ENCODE peak calls at places on chromosomes 11 and 22, in six cellular contexts. S is activated naive CD8-positive, alpha-beta T cell treated with anti-CD3 and anti-CD28 coated beads for 36 hours; T is CD4-positive, alpha-beta T cell; G is stimulated activated CD4-positive, alpha-beta T cell treated with anti-CD3 and anti-CD28 coated beads, Interleukin-4, amount 100 ng/mL, for 48 hours; M is heart right ventricle; L is GM12878. K is an unnamed sample.

GRCh38 chr11:76131142-76131541 is 75.2 kb downstream of the WNT11 start:
- DNase-seq in S (no peak), T (no peak), G (no peak), M (no peak), L (no peak), K (no peak)

GRCh38 chr22:38415561-38416321 is 39.3 kb downstream of the KCNJ4 start:
- DNase-seq in S (no peak), T (no peak), G (no peak), M (peak), L (no peak), K (no peak)

GRCh38 chr11:2076441-2076840 is 62.7 kb downstream of the IGF2 start:
- DNase-seq in S (no peak), T (no peak), G (no peak), M (no peak), L (no peak), K (no peak)

GRCh38 chr11:2721163-2721935 is 21.6 kb upstream of the KCNQ1OT1 start:
- DNase-seq in S (no peak), T (no peak), G (no peak), M (peak), L (no peak), K (no peak)

GRCh38 chr11:102323542-102324261 is 6.4 kb downstream of the BIRC3 start:
- DNase-seq in S (no peak), T (no peak), G (no peak), M (no peak), L (no peak), K (no peak)

GRCh38 chr11:46697303-46697702 is 3.1 kb downstream of the ARHGAP1 start:
- DNase-seq in S (no peak), T (no peak), G (no peak), M (no peak), L (no peak), K (no peak)

GRCh38 chr11:79007811-79008294 is 433.0 kb downstream of the TENM4 start:
- DNase-seq in S (no peak), T (no peak), G (no peak), M (no peak), L (no peak), K (no peak)

GRCh38 chr11:35168606-35169200 is 29.7 kb downstream of the CD44 start:
- DNase-seq in S (no peak), T (no peak), G (no peak), M (no peak), L (no peak), K (no peak)

GRCh38 chr11:86490582-86490981 is 115.9 kb downstream of the CCDC81 start:
- DNase-seq in S (no peak), T (no peak), G (no peak), M (no peak), L (no peak), K (no peak)

GRCh38 chr11:119531091-119531490 is 108.1 kb upstream of the THY1 start:
- DNase-seq in S (no peak), T (no peak), G (no peak), M (no peak), L (no peak), K (no peak)

GRCh38 chr11:114619659-114620173 is 24.1 kb upstream of the NXPE4 start:
- DNase-seq in S (no peak), T (no peak), G (no peak), M (no peak), L (no peak), K (no peak)

GRCh38 chr11:44374001-44374400 is 64.1 kb upstream of the ALX4 start:
- DNase-seq in S (no peak), T (no peak), G (no peak), M (no peak), L (no peak), K (no peak)

GRCh38 chr11:128508785-128509518 is 78.4 kb downstream of the ETS1 start:
- DNase-seq in S (no peak), T (no peak), G (no peak), M (no peak), L (no peak), K (no peak)

GRCh38 chr22:25777870-25778269 is 35.9 kb downstream of the MYO18B start:
- DNase-seq in S (no peak), T (no peak), G (no peak), M (no peak), L (peak), K (no peak)

GRCh38 chr11:118415739-118416068 is 14.3 kb downstream of the ATP5MG start:
- DNase-seq in S (no peak), T (no peak), G (no peak), M (no peak), L (no peak), K (no peak)

GRCh38 chr22:20026996-20027601 is 6.2 kb downstream of the TANGO2 start:
- DNase-seq in S (no peak), T (no peak), G (no peak), M (no peak), L (no peak), K (no peak)

GRCh38 chr22:20803696-20804324 is 29.9 kb downstream of the SERPIND1 start:
- DNase-seq in S (peak), T (peak), G (no peak), M (peak), L (no peak), K (no peak)

GRCh38 chr22:38126928-38127668 is 16.6 kb upstream of the BAIAP2L2 start:
- DNase-seq in S (no peak), T (no peak), G (no peak), M (no peak), L (no peak), K (no peak)

GRCh38 chr22:44671742-44672141 is 30.3 kb upstream of the PRR5 start:
- DNase-seq in S (no peak), T (no peak), G (no peak), M (no peak), L (no peak), K (no peak)

GRCh38 chr11:31968774-31969433 is 122.0 kb upstream of the RCN1 start:
- DNase-seq in S (no peak), T (no peak), G (no peak), M (no peak), L (no peak), K (no peak)

GRCh38 chr11:70243912-70244652 is 26.4 kb upstream of the PPFIA1 start:
- DNase-seq in S (no peak), T (no peak), G (no peak), M (no peak), L (no peak), K (no peak)

GRCh38 chr11:46600162-46600561 is 6.3 kb upstream of the AMBRA1 start:
- DNase-seq in S (no peak), T (no peak), G (no peak), M (no peak), L (no peak), K (no peak)

GRCh38 chr22:50571264-50572175 is 6.7 kb downstream of the CPT1B start:
- DNase-seq in S (no peak), T (no peak), G (no peak), M (peak), L (no peak), K (no peak)

K was measured in stimulated activated effector memory CD8-positive, alpha-beta T cell treated with anti-CD3 and anti-CD28 coated beads, Interleukin-12 subunit alpha, Interleukin-12 subunit beta, amount 100 ng/mL, for 72 hours.